ENCODE peak calls at places on chromosome 16, in four cellular contexts. E is uterus, Y is A549, L is sigmoid colon. V is an unnamed sample.
A peak's percentile ranks its signal among the peaks of the same experiment; 100 is the strongest.

GRCh38 chr16:72128701-72129100 is 35.1 kb downstream of the DHX38 start:
- DNase-seq in E (no peak), Y (no peak), L (no peak), V (no peak)

GRCh38 chr16:54510619-54511018 is 224.0 kb upstream of the IRX3 start:
- DNase-seq in E (no peak), Y (no peak), L (no peak), V (no peak)

GRCh38 chr16:3873482-3874173 is 6.9 kb downstream of the CREBBP start:
- DNase-seq in E (no peak), Y (no peak), L (no peak), V (peak; percentile 89)

GRCh38 chr16:88938933-88939813 is 37.8 kb downstream of the CBFA2T3 start:
- DNase-seq in E (no peak), Y (no peak), L (no peak), V (no peak)

GRCh38 chr16:64450170-64450569 is 671.7 kb downstream of the CDH11 start:
- DNase-seq in E (no peak), Y (no peak), L (no peak), V (no peak)

GRCh38 chr16:55257971-55258613 is 65.9 kb upstream of the IRX6 start:
- DNase-seq in E (no peak), Y (peak; percentile 51), L (no peak), V (peak; percentile 58)

GRCh38 chr16:83913234-83913633 is 14.3 kb downstream of the MLYCD start:
- DNase-seq in E (no peak), Y (no peak), L (peak; percentile 66), V (no peak)

GRCh38 chr16:89601906-89602272 is 11.6 kb upstream of the DPEP1 start:
- DNase-seq in E (no peak), Y (no peak), L (no peak), V (no peak)

GRCh38 chr16:27740496-27741201 is 190.7 kb downstream of the KATNIP start:
- DNase-seq in E (no peak), Y (no peak), L (no peak), V (no peak)

GRCh38 chr16:22316411-22316811 is 19.2 kb downstream of the POLR3E start:
- DNase-seq in E (peak; percentile 13), Y (no peak), L (peak; percentile 63), V (no peak)

GRCh38 chr16:25126820-25127232 is 15.3 kb downstream of the LCMT1 start:
- DNase-seq in E (no peak), Y (peak; percentile 65), L (no peak), V (peak; percentile 19)

GRCh38 chr16:49455181-49455990 is 81.8 kb downstream of the C16orf78 start:
- DNase-seq in E (no peak), Y (no peak), L (peak; percentile 44), V (no peak)

GRCh38 chr16:85898521-85899442 is at the start of gene IRF8:
- DNase-seq in E (peak; percentile 35), Y (peak; percentile 34), L (peak; percentile 87), V (no peak)

GRCh38 chr16:84416407-84417321 is 48.3 kb downstream of the ATP2C2 start:
- DNase-seq in E (no peak), Y (no peak), L (no peak), V (no peak)

GRCh38 chr16:5875416-5875815 is 777.8 kb upstream of the EEF2KMT start:
- DNase-seq in E (no peak), Y (no peak), L (no peak), V (no peak)

GRCh38 chr16:27450836-27451341 is 48.9 kb downstream of the IL21R start:
- DNase-seq in E (no peak), Y (no peak), L (no peak), V (no peak)

GRCh38 chr16:10992797-10993196 is 48.4 kb downstream of the CLEC16A start:
- DNase-seq in E (no peak), Y (peak; percentile 36), L (no peak), V (peak; percentile 23)

GRCh38 chr16:84618428-84619102 is 687 bp upstream of the COTL1 start:
- DNase-seq in E (peak; percentile 59), Y (peak; percentile 96), L (no peak), V (no peak)

GRCh38 chr16:84177740-84178070 is 9.2 kb downstream of the TAF1C start:
- DNase-seq in E (no peak), Y (no peak), L (no peak), V (no peak)

GRCh38 chr16:85329999-85330693 is 217.9 kb upstream of the CIBAR2 start:
- DNase-seq in E (no peak), Y (no peak), L (no peak), V (no peak)

GRCh38 chr16:84782841-84783240 is 36.9 kb upstream of the CRISPLD2 start:
- DNase-seq in E (no peak), Y (no peak), L (no peak), V (no peak)

GRCh38 chr16:4288148-4288921 is 15.5 kb upstream of the TFAP4 start:
- DNase-seq in E (peak; percentile 77), Y (peak; percentile 74), L (peak; percentile 89), V (peak; percentile 84)

GRCh38 chr16:66878067-66878466 is 2.2 kb upstream of the PDP2 start:
- DNase-seq in E (no peak), Y (no peak), L (no peak), V (no peak)

GRCh38 chr16:29989111-29989858 is 6.1 kb downstream of the HIRIP3 start:
- DNase-seq in E (no peak), Y (no peak), L (peak; percentile 35), V (no peak)

GRCh38 chr16:83336630-83337029 is 471.1 kb upstream of the HSBP1 start:
- DNase-seq in E (no peak), Y (no peak), L (no peak), V (no peak)

GRCh38 chr16:11107781-11108465 is 148.1 kb downstream of the SOCS1 start:
- DNase-seq in E (no peak), Y (no peak), L (no peak), V (no peak)

GRCh38 chr16:73036074-73036826 is 11.7 kb downstream of the ZFHX3 start:
- DNase-seq in E (no peak), Y (no peak), L (no peak), V (no peak)

GRCh38 chr16:85385463-85386331 is 227.4 kb upstream of the GSE1 start:
- DNase-seq in E (peak; percentile 54), Y (no peak), L (peak; percentile 69), V (peak; percentile 48)

GRCh38 chr16:85908889-85909584 is 10.1 kb downstream of the IRF8 start:
- DNase-seq in E (no peak), Y (no peak), L (peak; percentile 57), V (no peak)

GRCh38 chr16:28823291-28823718 is 506 bp downstream of the ATXN2L start:
- DNase-seq in E (no peak), Y (no peak), L (no peak), V (no peak)
- TF ChIP-seq POLR2A in E (no peak), Y (no peak), L (no peak), V (no peak)

DNA sequence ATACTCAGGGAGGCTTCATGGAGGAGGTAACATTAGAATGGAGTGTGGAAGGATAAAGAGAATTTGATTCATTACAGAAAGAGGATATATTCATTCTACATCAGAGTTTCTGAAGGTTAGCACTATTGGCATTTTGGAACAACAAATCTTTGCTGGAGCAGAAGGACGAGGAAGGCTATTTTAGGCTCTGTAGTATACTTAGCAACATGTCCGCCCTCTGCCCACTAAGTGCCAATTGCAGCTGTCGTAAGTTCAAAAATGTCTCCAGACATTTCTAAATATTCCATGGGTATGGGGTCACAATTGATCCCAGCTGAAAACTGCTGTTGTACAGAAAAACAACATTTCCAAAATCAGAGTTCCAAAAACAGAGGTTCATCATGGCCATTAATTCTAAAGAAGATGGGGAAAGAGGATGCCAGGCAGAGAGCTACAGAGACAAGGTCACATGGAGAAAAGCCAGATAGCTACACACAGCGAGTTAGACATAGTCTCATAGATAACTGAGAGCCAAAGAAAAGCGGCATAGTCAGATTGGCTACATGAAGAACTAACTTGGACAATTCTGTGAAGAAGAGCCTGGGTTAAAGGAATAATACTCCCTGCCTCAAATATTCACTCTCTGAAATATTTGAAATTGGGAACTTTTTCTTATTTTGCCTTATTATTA is 846.4 kb upstream of the CDH8 start:
- DNase-seq in E (no peak), Y (no peak), L (no peak), V (no peak)
- TF ChIP-seq POLR2A in E (no peak), Y (no peak), L (no peak), V (no peak)

DNA sequence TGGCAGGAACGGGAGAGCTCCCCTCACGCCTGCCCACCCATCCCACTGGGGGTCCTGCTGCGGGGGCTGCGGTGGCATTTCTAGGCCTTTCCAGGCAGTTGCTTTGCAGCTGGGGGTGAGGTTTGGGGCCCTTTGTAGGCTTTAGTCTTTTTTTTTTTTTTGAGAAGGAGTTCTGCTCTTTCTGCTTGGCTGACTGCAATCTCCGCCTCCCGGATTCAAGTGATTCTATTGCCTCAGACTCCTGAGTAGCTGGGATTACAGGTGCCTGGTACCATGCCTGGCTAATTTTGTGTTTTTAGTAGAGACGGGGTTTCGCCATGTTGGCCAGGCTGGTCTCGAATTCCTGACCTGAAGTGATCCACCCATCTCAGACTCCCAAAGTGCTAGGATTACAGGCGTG is 11.1 kb downstream of the TSC2 start:
- DNase-seq in E (no peak), Y (no peak), L (no peak), V (no peak)
- TF ChIP-seq POLR2A in E (no peak), Y (no peak), L (no peak), V (no peak)

DNA sequence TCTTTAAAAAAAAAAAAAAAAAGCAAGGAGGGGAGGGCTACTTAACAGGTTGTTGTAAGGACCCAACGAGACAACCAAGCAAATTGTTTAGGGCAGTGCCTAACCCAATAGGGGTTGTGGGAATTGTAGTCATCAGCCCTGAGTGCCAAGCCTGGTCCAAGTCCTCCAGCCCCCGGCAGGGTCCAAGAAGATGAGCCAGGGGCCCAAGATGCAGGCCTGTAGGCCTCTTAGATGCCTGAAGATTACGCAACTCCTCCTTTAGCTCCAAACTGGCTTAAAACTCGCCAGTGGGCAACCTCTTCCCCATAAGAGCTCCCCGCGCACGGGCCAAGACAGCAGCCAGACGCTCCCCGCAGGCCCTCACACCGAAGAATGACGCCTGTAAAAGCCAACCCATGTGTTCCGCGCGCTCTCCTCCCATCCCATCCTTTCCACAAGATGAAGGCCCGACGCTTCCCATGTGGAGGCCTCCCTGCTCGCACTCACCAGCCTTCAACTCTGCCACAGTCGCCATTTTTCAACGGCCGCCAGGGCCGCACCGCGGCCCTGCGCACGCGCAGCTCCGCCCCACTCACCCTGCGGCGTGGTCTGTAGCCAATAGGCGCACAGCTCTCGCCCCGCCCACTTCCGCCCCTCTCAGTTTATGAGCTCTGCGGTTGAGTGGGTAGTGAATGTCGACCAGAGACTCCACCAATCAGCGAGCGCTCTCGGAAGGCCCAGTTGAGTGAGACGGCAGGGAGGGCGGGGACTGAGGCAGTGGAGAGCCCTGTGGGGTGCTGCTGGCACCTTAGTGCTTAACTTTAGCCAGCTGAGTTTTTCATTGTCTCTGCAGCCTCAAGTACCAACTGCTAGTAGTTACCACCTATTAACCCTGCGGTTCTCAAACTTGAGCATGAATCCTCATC is at the start of gene CEP20:
- DNase-seq in E (peak; percentile 99), Y (peak; percentile 99), L (peak; percentile 100), V (peak; percentile 99)
- TF ChIP-seq POLR2A in E (peak; percentile 63), Y (peak; percentile 74), L (peak; percentile 54), V (peak; percentile 97)

GRCh38 chr16:87690911-87691685 is 74.7 kb downstream of the KLHDC4 start:
- DNase-seq in E (no peak), Y (no peak), L (no peak), V (no peak)
- TF ChIP-seq POLR2A in E (no peak), Y (no peak), L (no peak), V (no peak)

DNA sequence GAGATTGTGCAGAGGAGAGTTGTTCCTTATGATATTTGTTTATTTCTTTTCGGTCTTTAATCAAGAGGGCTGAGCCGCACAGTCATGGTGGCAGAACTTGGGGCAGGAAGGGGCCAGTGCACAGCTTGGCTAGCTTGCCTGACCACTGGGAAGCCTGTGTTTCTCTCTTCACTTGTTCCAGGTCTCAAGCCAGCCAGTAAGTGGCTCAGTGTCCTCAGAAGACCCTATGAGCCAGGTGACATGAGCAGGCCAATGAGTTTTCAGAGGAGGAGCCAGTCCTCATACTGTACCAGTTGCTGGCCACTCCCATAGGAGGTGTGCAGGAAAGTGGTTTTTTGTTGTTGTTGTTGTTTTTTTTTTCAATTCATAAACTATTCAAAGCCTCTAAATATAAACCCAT is 15.2 kb downstream of the LYRM1 start:
- DNase-seq in E (no peak), Y (no peak), L (no peak), V (peak; percentile 6)
- TF ChIP-seq POLR2A in E (no peak), Y (no peak), L (no peak), V (no peak)